ENCODE peak calls at places on chromosome X, in seven cellular contexts. D is aorta; X is fibroblast of lung; W is right cardiac atrium; I is transverse colon; H is CD4-positive, alpha-beta T cell; N is left lung. R is an unnamed sample.
A peak's percentile ranks its signal among the peaks of the same experiment; 100 is the strongest.

GRCh38 chrX:23616361-23616760 is 50.9 kb upstream of the PRDX4 start:
- DNase-seq in X (peak; percentile 17), H (no peak), D (no peak), I (no peak), W (no peak), N (no peak), R (no peak)

GRCh38 chrX:29941292-29941691 is 274.1 kb upstream of the MAGEB2 start:
- DNase-seq in X (peak; percentile 29), D (no peak), N (no peak), I (no peak), H (no peak), W (no peak), R (no peak)

GRCh38 chrX:45774961-45775360 is 574.3 kb upstream of the DIPK2B start:
- DNase-seq in N (no peak), H (no peak), I (no peak), X (peak; percentile 88), D (no peak), W (peak; percentile 52), R (no peak)

GRCh38 chrX:24412637-24413363 is 52.3 kb upstream of the PDK3 start:
- DNase-seq in H (no peak), I (no peak), N (no peak), D (no peak), W (no peak), X (peak; percentile 6), R (no peak)

GRCh38 chrX:2676794-2677675 is 14.1 kb upstream of the CD99 start:
- DNase-seq in I (no peak), D (no peak), X (peak; percentile 73), H (no peak), W (no peak), N (no peak), R (no peak)

GRCh38 chrX:107025538-107025937 is 25.5 kb upstream of the MORC4 start:
- DNase-seq in H (no peak), D (no peak), N (no peak), I (no peak), W (no peak), X (peak; percentile 13), R (no peak)

GRCh38 chrX:53438174-53438831 is 4.1 kb upstream of the HSD17B10 start:
- DNase-seq in I (no peak), X (no peak), H (no peak), D (no peak), N (no peak), W (no peak), R (no peak)

GRCh38 chrX:27222661-27223060 is 240.5 kb downstream of the PPP4R3C start:
- DNase-seq in D (peak; percentile 41), H (no peak), W (no peak), X (no peak), I (no peak), N (no peak), R (peak; percentile 42)

GRCh38 chrX:18098704-18099103 is 122.0 kb downstream of the BEND2 start:
- DNase-seq in H (no peak), N (no peak), W (peak; percentile 16), D (no peak), I (no peak), X (no peak), R (no peak)

GRCh38 chrX:52819788-52820187 is 8.7 kb downstream of the XAGE5 start:
- DNase-seq in D (no peak), X (no peak), N (no peak), I (no peak), W (no peak), H (no peak), R (no peak)

GRCh38 chrX:108168961-108169740 is 77.6 kb downstream of the ATG4A start:
- DNase-seq in W (no peak), N (no peak), X (no peak), D (no peak), I (no peak), H (no peak), R (no peak)

GRCh38 chrX:8906299-8906698 is 105.1 kb upstream of the FAM9A start:
- DNase-seq in D (no peak), W (no peak), H (no peak), X (no peak), N (no peak), I (no peak), R (no peak)

GRCh38 chrX:134660627-134661026 is 2.4 kb upstream of the PLAC1 start:
- DNase-seq in X (no peak), D (no peak), H (no peak), W (no peak), N (no peak), I (no peak), R (no peak)

DNA sequence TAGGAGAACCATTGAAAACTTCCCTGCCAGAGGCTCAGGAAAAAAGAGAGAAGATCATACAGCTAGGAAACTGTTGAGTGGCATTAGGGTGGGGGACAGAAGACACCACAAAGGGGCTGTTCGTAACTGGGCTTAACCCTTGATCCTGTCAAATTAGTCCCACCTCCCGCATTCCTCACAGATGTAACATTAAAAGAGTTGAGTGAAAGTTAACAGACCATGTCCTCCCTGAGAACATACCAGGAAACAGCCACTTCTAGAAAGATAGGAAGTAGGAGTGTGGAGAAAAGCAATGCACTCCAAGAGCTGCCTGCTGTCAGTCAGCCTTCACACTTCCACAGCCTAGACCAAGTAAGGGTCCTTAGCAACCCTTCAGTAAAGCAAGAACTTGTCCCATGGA is 8.7 kb downstream of the SHROOM4 start:
- DNase-seq in D (no peak), I (no peak), N (no peak), X (no peak), H (no peak), W (no peak), R (no peak)
- H3K27ac ChIP-seq in D (no peak overlapping the region), I (no peak overlapping the region), N (no peak overlapping the region), X (no peak overlapping the region), H (no peak overlapping the region), W (no peak overlapping the region), R (peak overlapping the region; percentile 43)

DNA sequence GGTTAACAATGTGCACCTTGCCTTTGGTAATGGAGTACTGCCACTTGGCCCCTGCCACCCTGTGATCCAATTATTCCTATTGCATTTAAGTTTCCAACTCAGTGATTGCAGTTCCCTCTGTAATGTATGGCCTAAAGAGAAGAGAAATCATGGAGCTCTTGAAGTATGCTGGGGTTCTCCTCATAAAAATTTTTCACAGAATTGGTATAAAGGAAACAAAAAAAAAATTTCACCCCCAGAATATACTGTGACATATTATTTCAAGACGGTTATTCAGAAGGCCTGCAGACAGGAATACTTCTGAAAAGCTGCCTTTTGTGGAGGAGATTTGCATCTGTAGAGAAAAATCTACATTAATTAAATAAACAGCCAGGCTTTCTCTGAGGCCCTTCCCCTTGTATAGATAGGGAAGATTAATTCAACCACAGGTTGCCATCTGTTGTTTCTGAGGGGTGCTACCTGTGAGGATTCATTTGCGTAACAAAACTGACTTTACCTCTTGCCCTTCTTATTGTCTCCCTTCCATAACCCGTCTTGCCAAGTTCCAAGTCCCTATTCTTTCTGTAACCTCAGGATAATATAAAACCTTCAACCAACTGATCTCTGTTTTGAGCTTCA is 94.8 kb upstream of the LANCL3 start:
- DNase-seq in D (no peak), H (no peak), X (no peak), W (no peak), I (no peak), N (no peak), R (no peak)
- H3K27ac ChIP-seq in D (no peak overlapping the region), H (no peak overlapping the region), X (no peak overlapping the region), W (no peak overlapping the region), I (no peak overlapping the region), N (no peak overlapping the region), R (no peak overlapping the region)

GRCh38 chrX:7055386-7056137 is 92.0 kb upstream of the STS start:
- DNase-seq in I (peak; percentile 58), D (no peak), N (no peak), W (no peak), X (no peak), H (no peak), R (no peak)

GRCh38 chrX:7060444-7060843 is 87.1 kb upstream of the STS start:
- DNase-seq in N (no peak), X (no peak), D (no peak), I (no peak), W (no peak), H (no peak), R (no peak)

GRCh38 chrX:7052541-7052940 is 95.0 kb upstream of the STS start:
- DNase-seq in N (no peak), I (no peak), W (no peak), D (no peak), H (no peak), X (no peak), R (no peak)

GRCh38 chrX:7059214-7059838 is 88.2 kb upstream of the STS start:
- DNase-seq in X (no peak), N (no peak), D (no peak), H (no peak), W (no peak), I (no peak), R (no peak)

GRCh38 chrX:7054219-7055206 is 93.0 kb upstream of the STS start:
- DNase-seq in N (no peak), D (no peak), W (no peak), H (no peak), X (no peak), I (no peak), R (no peak)
- H3K27ac ChIP-seq in N (no peak overlapping the region), D (no peak overlapping the region), W (no peak overlapping the region), H (no peak overlapping the region), X (no peak overlapping the region), I (peak overlapping the region; percentile 70), R (no peak overlapping the region)

GRCh38 chrX:123083924-123084323 is 100.2 kb upstream of the GRIA3 start:
- DNase-seq in I (no peak), X (peak; percentile 69), D (no peak), N (no peak), H (no peak), W (no peak), R (no peak)
- H3K27ac ChIP-seq in I (no peak overlapping the region), X (no peak overlapping the region), D (no peak overlapping the region), N (no peak overlapping the region), H (no peak overlapping the region), W (no peak overlapping the region), R (no peak overlapping the region)

DNA sequence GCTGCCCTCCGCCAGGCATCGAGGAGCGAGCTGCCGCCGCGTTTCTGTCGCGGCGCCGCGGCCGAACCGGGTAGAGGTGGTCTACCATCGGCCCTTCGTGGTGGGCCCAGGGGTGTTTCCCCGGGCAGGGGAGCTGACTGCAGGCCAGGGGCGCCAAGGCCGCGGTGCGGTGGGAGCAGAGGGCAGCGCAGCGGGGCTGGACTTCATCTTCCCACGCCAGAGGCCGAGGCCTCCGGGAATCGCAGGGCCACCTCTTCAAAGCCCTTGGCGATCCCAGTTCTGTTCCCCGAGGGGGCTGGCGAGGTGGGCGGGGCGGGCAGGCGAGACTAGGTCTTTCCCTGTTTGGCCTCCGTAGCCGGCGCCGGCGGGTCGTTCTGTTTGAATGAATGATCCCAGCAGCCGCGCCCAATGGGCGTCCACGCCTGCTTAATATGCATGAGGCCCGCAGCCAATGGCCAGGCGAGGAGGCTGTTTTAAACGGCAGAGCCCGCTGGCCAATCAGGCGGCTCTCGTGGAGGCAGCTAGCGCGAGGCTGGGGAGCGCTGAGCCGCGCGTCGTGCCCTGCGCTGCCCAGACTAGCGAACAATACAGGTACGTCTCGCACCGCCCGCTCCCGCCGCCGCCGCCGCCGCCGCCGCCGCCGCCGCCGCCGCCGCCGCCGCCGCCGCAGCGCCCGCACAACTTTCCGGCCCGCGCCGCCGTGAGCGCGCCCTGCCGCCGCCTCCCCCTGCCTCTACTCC is at the start of gene HMGB3:
- DNase-seq in W (peak; percentile 86), D (peak; percentile 93), N (peak; percentile 90), I (peak; percentile 88), H (peak; percentile 52), X (peak; percentile 90), R (peak; percentile 92)
- H3K27ac ChIP-seq in W (no peak within 1 kb of the TSS), D (no peak within 1 kb of the TSS), N (peak within 1 kb of the TSS; percentile 13), I (peak within 1 kb of the TSS; percentile 77), H (no peak within 1 kb of the TSS), X (peak within 1 kb of the TSS; percentile 32), R (no peak within 1 kb of the TSS)

GRCh38 chrX:140712413-140713173 is 3.0 kb downstream of the LINC00632 start:
- DNase-seq in H (peak; percentile 1), W (peak; percentile 73), I (peak; percentile 11), X (peak; percentile 65), D (peak; percentile 88), N (peak; percentile 52), R (peak; percentile 78)
- H3K27ac ChIP-seq in H (no peak overlapping the region), W (peak overlapping the region; percentile 45), I (no peak overlapping the region), X (peak overlapping the region; percentile 54), D (no peak overlapping the region), N (no peak overlapping the region), R (no peak overlapping the region)